ENCODE peak calls at places on chromosomes 2 and 18, in seven cellular contexts. V, L, M, A, X, Y and G are unnamed samples.

GRCh38 chr2:158575051-158575635 is 118.4 kb downstream of the PKP4 start:
- DNase-seq in V (no peak), L (no peak), M (no peak), A (no peak), X (peak; percentile 53), Y (no peak), G (no peak)

GRCh38 chr2:58135861-58136260 is 89.3 kb downstream of the VRK2 start:
- DNase-seq in V (no peak), L (no peak), M (no peak), A (no peak), X (peak; percentile 64), Y (no peak), G (no peak)

GRCh38 chr2:109348645-109349554 is 219.9 kb downstream of the SH3RF3 start:
- DNase-seq in V (no peak), L (no peak), M (no peak), A (no peak), X (peak; percentile 46), Y (no peak), G (no peak)

GRCh38 chr18:77043541-77044280 is 88.9 kb downstream of the MBP start:
- DNase-seq in V (no peak), L (no peak), M (no peak), A (no peak), X (no peak), Y (no peak), G (no peak)

GRCh38 chr2:221589696-221590095 is 17.6 kb upstream of the EPHA4 start:
- DNase-seq in V (no peak), L (no peak), M (no peak), A (no peak), X (no peak), Y (no peak), G (no peak)

GRCh38 chr18:25164837-25165791 is 186.9 kb downstream of the ZNF521 start:
- DNase-seq in V (no peak), L (no peak), M (peak; percentile 2), A (no peak), X (peak; percentile 63), Y (no peak), G (no peak)

GRCh38 chr2:47061989-47062678 is 93.0 kb downstream of the STPG4 start:
- DNase-seq in V (no peak), L (no peak), M (no peak), A (no peak), X (no peak), Y (no peak), G (no peak)

GRCh38 chr18:54223568-54224241 is 764 bp downstream of the MBD2 start:
- DNase-seq in V (peak; percentile 59), L (peak; percentile 69), M (no peak), A (peak; percentile 72), X (peak; percentile 83), Y (peak; percentile 41), G (peak; percentile 65)

GRCh38 chr2:219632758-219633101 is 5.3 kb downstream of the SLC4A3 start:
- DNase-seq in V (no peak), L (peak; percentile 20), M (no peak), A (no peak), X (no peak), Y (no peak), G (no peak)

GRCh38 chr2:215374642-215375466 is 61.0 kb downstream of the FN1 start:
- DNase-seq in V (no peak), L (no peak), M (no peak), A (no peak), X (no peak), Y (no peak), G (no peak)

GRCh38 chr2:241844831-241845578 is 13.7 kb downstream of the PDCD1 start:
- DNase-seq in V (no peak), L (no peak), M (no peak), A (no peak), X (no peak), Y (no peak), G (no peak)

GRCh38 chr18:45169610-45170009 is 445.7 kb upstream of the SLC14A2 start:
- DNase-seq in V (no peak), L (no peak), M (no peak), A (no peak), X (no peak), Y (no peak), G (no peak)

GRCh38 chr18:13416848-13417247 is 198.3 kb downstream of the LDLRAD4 start:
- DNase-seq in V (no peak), L (no peak), M (peak; percentile 14), A (no peak), X (no peak), Y (no peak), G (no peak)

GRCh38 chr2:67446504-67446911 is 49.4 kb downstream of the ETAA1 start:
- DNase-seq in V (no peak), L (no peak), M (no peak), A (no peak), X (peak; percentile 14), Y (no peak), G (no peak)

GRCh38 chr2:73516033-73516432 is 126.2 kb downstream of the NAT8 start:
- DNase-seq in V (no peak), L (no peak), M (no peak), A (no peak), X (no peak), Y (no peak), G (no peak)

GRCh38 chr2:215657844-215658243 is 222.0 kb upstream of the FN1 start:
- DNase-seq in V (no peak), L (no peak), M (no peak), A (no peak), X (peak; percentile 87), Y (no peak), G (no peak)

GRCh38 chr2:53028259-53028658 is 739.3 kb upstream of the CHAC2 start:
- DNase-seq in V (no peak), L (no peak), M (no peak), A (no peak), X (no peak), Y (peak; percentile 28), G (no peak)

GRCh38 chr2:24342110-24342910 is 18.0 kb downstream of the ITSN2 start:
- DNase-seq in V (no peak), L (no peak), M (no peak), A (no peak), X (no peak), Y (no peak), G (no peak)

GRCh38 chr2:191376981-191377629 is 131.9 kb downstream of the MYO1B start:
- DNase-seq in V (peak; percentile 80), L (peak; percentile 52), M (peak; percentile 86), A (peak; percentile 37), X (peak; percentile 91), Y (peak; percentile 14), G (no peak)

GRCh38 chr18:37476182-37476581 is 89.4 kb downstream of the CELF4 start:
- DNase-seq in V (peak; percentile 31), L (no peak), M (peak; percentile 15), A (no peak), X (peak; percentile 10), Y (peak; percentile 74), G (no peak)

GRCh38 chr2:190791347-190791982 is 89.2 kb upstream of the GLS start:
- DNase-seq in V (no peak), L (no peak), M (no peak), A (no peak), X (peak; percentile 93), Y (no peak), G (no peak)

GRCh38 chr18:36757081-36757480 is 71.7 kb downstream of the TPGS2 start:
- DNase-seq in V (peak; percentile 44), L (no peak), M (peak; percentile 48), A (peak; percentile 28), X (peak; percentile 50), Y (peak; percentile 84), G (no peak)

GRCh38 chr18:29041976-29042375 is 865.0 kb upstream of the CDH2 start:
- DNase-seq in V (no peak), L (no peak), M (no peak), A (no peak), X (no peak), Y (no peak), G (no peak)

GRCh38 chr18:6363216-6363615 is 51.5 kb downstream of the L3MBTL4 start:
- DNase-seq in V (no peak), L (no peak), M (no peak), A (no peak), X (no peak), Y (no peak), G (no peak)

GRCh38 chr2:190837417-190837816 is 43.2 kb upstream of the GLS start:
- DNase-seq in V (peak; percentile 51), L (no peak), M (no peak), A (no peak), X (no peak), Y (no peak), G (no peak)

GRCh38 chr2:67985586-67985985 is 77.2 kb downstream of the C1D start:
- DNase-seq in V (no peak), L (no peak), M (no peak), A (no peak), X (no peak), Y (no peak), G (no peak)

DNA sequence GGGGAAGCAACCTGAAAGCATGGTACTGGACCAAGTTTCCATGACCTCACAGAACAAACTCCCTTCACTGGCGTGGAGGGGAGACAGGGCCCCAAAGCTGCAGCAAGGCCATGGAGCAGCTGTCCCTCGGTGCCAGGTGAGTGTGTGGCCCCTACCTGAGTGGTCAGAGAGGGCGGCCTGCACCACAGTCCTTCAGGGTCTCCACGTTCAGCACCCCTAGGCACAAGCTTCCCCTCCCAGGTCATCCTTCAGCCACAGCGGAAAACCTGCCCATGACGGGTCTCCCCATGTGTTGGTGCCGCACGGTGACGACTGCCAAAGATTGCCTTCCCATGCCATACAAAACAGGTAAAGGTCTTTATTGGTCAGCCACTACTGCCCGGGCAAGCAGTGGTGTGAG is 201.6 kb downstream of the MGAT5 start:
- DNase-seq in V (no peak), L (peak; percentile 23), M (no peak), A (no peak), X (no peak), Y (no peak), G (no peak)
- TF ChIP-seq POLR2AphosphoS5 in V (no peak), L (no peak), M (no peak), A (no peak), X (no peak), Y (no peak), G (no peak)

DNA sequence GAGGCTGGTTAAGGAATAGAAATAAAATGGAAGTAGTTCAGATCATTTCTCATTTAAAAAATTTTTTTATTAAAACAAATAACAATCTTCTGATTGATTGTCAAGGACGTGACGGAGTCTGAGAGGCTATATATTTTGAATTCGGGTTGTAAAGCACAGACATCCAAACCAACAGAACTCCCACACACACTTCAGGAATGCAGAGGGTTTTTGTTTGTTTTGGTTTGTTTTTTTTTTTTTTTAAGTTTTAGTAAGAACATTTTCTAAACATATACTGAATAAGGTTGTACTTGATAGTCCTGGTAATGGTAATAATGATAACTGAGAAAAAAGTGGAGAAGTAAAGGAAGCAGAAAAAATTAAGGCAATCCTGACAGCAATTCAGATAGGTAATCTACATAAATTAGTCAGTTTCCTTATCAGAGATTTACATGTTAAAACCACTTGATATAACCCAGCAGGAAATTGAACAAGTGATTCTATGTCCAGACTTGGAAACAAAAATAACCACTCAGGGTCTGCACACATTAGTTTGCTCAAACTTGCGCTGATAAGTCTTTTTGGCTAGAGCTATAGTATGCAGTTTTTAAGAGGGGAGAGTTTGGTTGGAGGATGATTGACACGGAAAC is 51.5 kb upstream of the CTAGE1 start:
- DNase-seq in V (no peak), L (no peak), M (no peak), A (no peak), X (peak; percentile 69), Y (no peak), G (no peak)
- H3K4me1 ChIP-seq in V (peaks cover 26% of the 10 kb centered on the region), L (peaks cover 66% of the 10 kb centered on the region), M (peaks cover 39% of the 10 kb centered on the region), A (peaks cover 14% of the 10 kb centered on the region), X (peaks cover 63% of the 10 kb centered on the region), Y (peaks cover 23% of the 10 kb centered on the region), G (no peaks in the 10 kb centered on the region)

GRCh38 chr2:28391564-28392296 is 928 bp upstream of the FOSL2 start:
- DNase-seq in V (peak; percentile 65), L (peak; percentile 93), M (peak; percentile 72), A (peak; percentile 95), X (peak; percentile 78), Y (peak; percentile 80), G (peak; percentile 93)
- TF ChIP-seq CTCF in V (no peak), L (no peak), M (peak; percentile 14), A (peak; percentile 37), X (no peak), Y (no peak), G (peak; percentile 49)

GRCh38 chr18:27135504-27136207 is 49.5 kb downstream of the CHST9 start:
- DNase-seq in V (no peak), L (no peak), M (no peak), A (no peak), X (no peak), Y (no peak), G (no peak)
- TF ChIP-seq POLR2AphosphoS5 in V (no peak), L (no peak), M (no peak), A (no peak), X (no peak), Y (no peak), G (no peak)